ENCODE peak calls at places on chromosomes 4 and X, in seven cellular contexts. R is Panc1, V is A549, W is neural progenitor cell, Y is hepatocyte, O is PC-9, M is heart right ventricle. C is an unnamed sample.

GRCh38 chr4:109010534-109010933 is 247.7 kb upstream of the ETNPPL start:
- DNase-seq in O (no peak), W (no peak), V (no peak), M (no peak), Y (no peak), R (no peak), C (no peak)

GRCh38 chr4:40309250-40309774 is 25.8 kb upstream of the CHRNA9 start:
- DNase-seq in M (peak; percentile 86), W (peak; percentile 93), Y (peak; percentile 93), R (peak; percentile 61), O (peak; percentile 66), V (peak; percentile 66), C (peak; percentile 99)

GRCh38 chrX:132909643-132910042 is 48.8 kb downstream of the HS6ST2 start:
- DNase-seq in O (peak; percentile 85), M (no peak), R (no peak), V (no peak), Y (no peak), W (no peak), C (no peak)

GRCh38 chrX:134512566-134512965 is 52.6 kb downstream of the HPRT1 start:
- DNase-seq in V (peak; percentile 59), M (no peak), W (no peak), Y (peak; percentile 43), R (no peak), O (peak; percentile 95), C (no peak)

GRCh38 chrX:397575-397974 is 10.9 kb upstream of the PPP2R3B start:
- DNase-seq in O (no peak), R (no peak), M (peak; percentile 57), Y (peak; percentile 28), V (no peak), W (peak; percentile 83), C (peak; percentile 76)

GRCh38 chrX:98380106-98380505 is 1496.4 kb downstream of the RPA4 start:
- DNase-seq in Y (no peak), O (no peak), R (no peak), M (no peak), W (peak; percentile 63), V (no peak), C (peak; percentile 81)

GRCh38 chr4:79224777-79225104 is 101.1 kb downstream of the NAA11 start:
- DNase-seq in V (no peak), O (no peak), R (no peak), Y (no peak), W (no peak), M (no peak), C (no peak)

GRCh38 chr4:148854203-148854602 is 412.0 kb upstream of the NR3C2 start:
- DNase-seq in R (no peak), W (no peak), O (no peak), M (no peak), Y (no peak), V (no peak), C (no peak)

GRCh38 chrX:54352677-54353076 is 5.2 kb downstream of the WNK3 start:
- DNase-seq in O (no peak), M (no peak), R (no peak), W (no peak), V (no peak), Y (no peak), C (no peak)

GRCh38 chrX:149495573-149496071 is 9.5 kb downstream of the IDS start:
- DNase-seq in V (peak; percentile 69), Y (peak; percentile 58), R (peak; percentile 92), W (no peak), M (no peak), O (peak; percentile 96), C (peak; percentile 53)

GRCh38 chrX:155745792-155746191 is 133.0 kb upstream of the TMLHE start:
- DNase-seq in W (no peak), Y (peak; percentile 46), V (no peak), R (no peak), O (peak; percentile 80), M (no peak), C (no peak)

GRCh38 chrX:15815779-15816452 is 25.6 kb downstream of the ZRSR2 start:
- DNase-seq in Y (peak; percentile 68), W (peak; percentile 66), O (no peak), M (no peak), R (no peak), V (peak; percentile 19), C (peak; percentile 80)

GRCh38 chrX:136954930-136955329 is 74.4 kb upstream of the RBMX start:
- DNase-seq in V (no peak), Y (peak; percentile 21), M (no peak), R (peak; percentile 7), O (no peak), W (peak; percentile 13), C (no peak)

GRCh38 chr4:42627887-42628646 is 28.8 kb downstream of the ATP8A1 start:
- DNase-seq in R (no peak), Y (no peak), M (peak; percentile 79), O (no peak), V (no peak), W (no peak), C (no peak)

GRCh38 chr4:158172196-158172557 is 648 bp downstream of the GASK1B start:
- DNase-seq in R (no peak), M (no peak), V (no peak), W (no peak), Y (no peak), O (no peak), C (no peak)

GRCh38 chrX:140022482-140022881 is 57.2 kb upstream of the CXorf66 start:
- DNase-seq in Y (no peak), R (no peak), M (no peak), O (no peak), W (no peak), V (no peak), C (no peak)

GRCh38 chr4:140497776-140498636 is at the start of gene MGAT4D:
- DNase-seq in Y (peak; percentile 26), V (no peak), W (peak; percentile 82), M (peak; percentile 8), R (no peak), O (no peak), C (peak; percentile 81)

GRCh38 chr4:101791189-101791572 is 651 bp downstream of the BANK1 start:
- DNase-seq in W (no peak), V (peak; percentile 15), M (no peak), Y (no peak), O (no peak), R (peak; percentile 8), C (no peak)

GRCh38 chrX:43909159-43909558 is 26.9 kb upstream of the MAOB start:
- DNase-seq in Y (no peak), R (no peak), W (no peak), V (no peak), O (no peak), M (no peak), C (no peak)

GRCh38 chr4:181827246-181827645 is 416.0 kb upstream of the TENM3 start:
- DNase-seq in O (no peak), R (no peak), M (no peak), Y (no peak), V (no peak), W (no peak), C (no peak)

GRCh38 chrX:79270401-79270800 is 96.7 kb downstream of the ITM2A start:
- DNase-seq in W (peak; percentile 66), Y (no peak), R (peak; percentile 4), V (no peak), M (peak; percentile 36), O (no peak), C (peak; percentile 73)

GRCh38 chrX:136933617-136934145 is 53.2 kb upstream of the RBMX start:
- DNase-seq in R (no peak), W (peak; percentile 15), M (no peak), Y (no peak), V (no peak), O (no peak), C (no peak)

GRCh38 chr4:161714022-161714751 is 449.6 kb downstream of the FSTL5 start:
- DNase-seq in R (no peak), M (no peak), O (no peak), W (no peak), V (no peak), Y (no peak), C (no peak)

GRCh38 chr4:120671538-120671937 is 251.0 kb downstream of the PRDM5 start:
- DNase-seq in R (no peak), V (no peak), W (no peak), M (no peak), O (no peak), Y (no peak), C (no peak)

GRCh38 chr4:112002301-112002700 is 143.0 kb upstream of the FAM241A start:
- DNase-seq in R (no peak), V (no peak), M (no peak), O (no peak), Y (no peak), W (peak; percentile 54), C (peak; percentile 53)

GRCh38 chrX:137565318-137565904 is 516 bp upstream of the ZIC3 start:
- DNase-seq in R (no peak), V (no peak), W (peak; percentile 24), M (no peak), Y (no peak), O (no peak), C (peak; percentile 58)

GRCh38 chr4:112775801-112776200 is 138.9 kb downstream of the LARP7 start:
- DNase-seq in O (no peak), M (no peak), W (no peak), V (no peak), R (no peak), Y (no peak), C (peak; percentile 54)

GRCh38 chr4:1713003-1713397 is 881 bp upstream of the SLBP start:
- DNase-seq in R (no peak), V (no peak), M (no peak), O (peak; percentile 71), W (no peak), Y (no peak), C (no peak)
- H3K4me1 ChIP-seq in R (peaks cover 42% of the 10 kb centered on the region), V (peaks cover 40% of the 10 kb centered on the region), M (peaks cover 70% of the 10 kb centered on the region), O (peaks cover 20% of the 10 kb centered on the region), W (peaks cover 8% of the 10 kb centered on the region), Y (peaks cover 27% of the 10 kb centered on the region), C (no peaks in the 10 kb centered on the region)

GRCh38 chr4:85951-86350 is 32.8 kb downstream of the ZNF595 start:
- DNase-seq in O (no peak), Y (no peak), W (no peak), M (no peak), V (no peak), R (no peak), C (no peak)
- H3K9me3 ChIP-seq in O (no peaks in the 10 kb centered on the region), Y (peaks cover 85% of the 10 kb centered on the region), W (peaks cover 86% of the 10 kb centered on the region), M (peaks cover 7% of the 10 kb centered on the region), V (peaks cover 86% of the 10 kb centered on the region), R (peaks cover 72% of the 10 kb centered on the region), C (peaks cover 99% of the 10 kb centered on the region)

DNA sequence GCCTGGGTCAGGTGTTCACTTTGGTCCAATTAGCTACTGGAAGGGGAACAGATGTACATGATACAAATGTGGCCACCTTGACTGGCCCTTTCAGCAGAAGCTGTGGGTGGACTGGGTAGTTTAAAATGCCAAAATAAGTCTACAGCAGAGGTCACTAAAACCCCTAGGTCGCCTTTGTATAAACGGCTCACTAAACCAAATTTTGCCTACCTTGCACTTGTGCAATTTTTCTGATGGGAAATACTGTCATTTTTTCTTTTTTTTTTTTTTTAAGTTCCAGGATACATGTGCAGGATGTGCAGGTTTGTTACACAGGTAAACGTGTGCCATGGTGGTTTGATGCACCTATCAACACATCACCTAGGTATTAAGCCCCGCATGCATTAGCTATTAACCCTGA is 109.8 kb downstream of the EGF start:
- DNase-seq in O (no peak), V (no peak), M (no peak), W (no peak), Y (no peak), R (no peak), C (no peak)
- TF ChIP-seq CTCF in O (no peak), V (no peak), M (no peak), W (no peak), Y (no peak), R (no peak), C (no peak)

DNA sequence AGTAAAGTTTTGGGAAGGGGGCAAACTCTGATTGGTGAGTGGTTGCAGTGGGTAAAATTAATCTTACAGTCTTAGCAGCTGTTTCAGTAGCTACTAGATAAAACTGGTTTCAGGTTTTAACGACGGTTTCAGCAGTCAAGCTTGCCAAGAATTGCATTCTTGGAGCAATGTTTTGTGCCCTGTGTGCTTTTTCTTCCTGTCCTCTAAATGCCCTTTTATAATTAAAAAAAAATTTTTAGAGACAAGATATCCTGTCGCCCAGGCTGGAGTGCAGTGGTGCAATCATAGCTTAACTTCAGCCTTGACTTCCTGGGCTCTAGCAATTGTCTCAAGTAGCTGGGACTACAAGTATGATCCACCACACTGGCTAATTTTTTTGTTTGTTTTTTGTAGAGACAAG is 6.3 kb upstream of the PPEF2 start:
- DNase-seq in W (no peak), V (no peak), M (no peak), O (no peak), Y (no peak), R (no peak), C (no peak)
- H3K4me1 ChIP-seq in W (no peaks in the 10 kb centered on the region), V (no peaks in the 10 kb centered on the region), M (peaks cover 14% of the 10 kb centered on the region), O (no peaks in the 10 kb centered on the region), Y (no peaks in the 10 kb centered on the region), R (no peaks in the 10 kb centered on the region), C (no peaks in the 10 kb centered on the region)

C was measured in endodermal cell.